ENCODE peak calls at places on chromosomes 2 and 18, in five cellular contexts. One of them, this sample, is unnamed.

GRCh38 chr2:220646424-220646823 is 925.7 kb downstream of the EPHA4 start:
- DNase-seq in activated CD8-positive, alpha-beta memory T cell treated with anti-CD3 and anti-CD28 coated beads, Interleukin-2, amount 50 U/mL, for 48 hours: no peak
- DNase-seq in T-helper 9 cell: no peak
- DNase-seq in GM12865: peak; percentile 36
- DNase-seq in NCI-H774: no peak
- DNase-seq in this sample: no peak

GRCh38 chr18:58862851-58863538 is 1.7 kb upstream of the ZNF532 start:
- DNase-seq in activated CD8-positive, alpha-beta memory T cell treated with anti-CD3 and anti-CD28 coated beads, Interleukin-2, amount 50 U/mL, for 48 hours: no peak
- DNase-seq in T-helper 9 cell: no peak
- DNase-seq in NCI-H774: peak; percentile 44
- DNase-seq in GM12865: no peak
- DNase-seq in this sample: no peak

GRCh38 chr2:227347117-227347516 is 22.1 kb downstream of the MFF start:
- DNase-seq in GM12865: no peak
- DNase-seq in T-helper 9 cell: no peak
- DNase-seq in NCI-H774: no peak
- DNase-seq in activated CD8-positive, alpha-beta memory T cell treated with anti-CD3 and anti-CD28 coated beads, Interleukin-2, amount 50 U/mL, for 48 hours: no peak
- DNase-seq in this sample: no peak

GRCh38 chr2:56749152-56749752 is 565.5 kb downstream of the CCDC85A start:
- DNase-seq in activated CD8-positive, alpha-beta memory T cell treated with anti-CD3 and anti-CD28 coated beads, Interleukin-2, amount 50 U/mL, for 48 hours: no peak
- DNase-seq in NCI-H774: peak; percentile 55
- DNase-seq in GM12865: peak; percentile 20
- DNase-seq in T-helper 9 cell: no peak
- DNase-seq in this sample: no peak

GRCh38 chr2:59926706-59927105 is 626.7 kb downstream of the BCL11A start:
- DNase-seq in activated CD8-positive, alpha-beta memory T cell treated with anti-CD3 and anti-CD28 coated beads, Interleukin-2, amount 50 U/mL, for 48 hours: no peak
- DNase-seq in T-helper 9 cell: no peak
- DNase-seq in GM12865: no peak
- DNase-seq in NCI-H774: no peak
- DNase-seq in this sample: no peak

GRCh38 chr18:35875566-35875965 is 96.9 kb upstream of the RMP24 start:
- DNase-seq in NCI-H774: no peak
- DNase-seq in activated CD8-positive, alpha-beta memory T cell treated with anti-CD3 and anti-CD28 coated beads, Interleukin-2, amount 50 U/mL, for 48 hours: no peak
- DNase-seq in T-helper 9 cell: no peak
- DNase-seq in GM12865: no peak
- DNase-seq in this sample: no peak

GRCh38 chr2:32436150-32436549 is 79.3 kb downstream of the BIRC6 start:
- DNase-seq in T-helper 9 cell: no peak
- DNase-seq in GM12865: no peak
- DNase-seq in NCI-H774: no peak
- DNase-seq in activated CD8-positive, alpha-beta memory T cell treated with anti-CD3 and anti-CD28 coated beads, Interleukin-2, amount 50 U/mL, for 48 hours: no peak
- DNase-seq in this sample: no peak

GRCh38 chr2:53353372-53354111 is 414.1 kb upstream of the CHAC2 start:
- DNase-seq in GM12865: no peak
- DNase-seq in T-helper 9 cell: no peak
- DNase-seq in activated CD8-positive, alpha-beta memory T cell treated with anti-CD3 and anti-CD28 coated beads, Interleukin-2, amount 50 U/mL, for 48 hours: no peak
- DNase-seq in NCI-H774: no peak
- DNase-seq in this sample: no peak

GRCh38 chr2:151669585-151670081 is 64.6 kb downstream of the NEB start:
- DNase-seq in GM12865: no peak
- DNase-seq in NCI-H774: no peak
- DNase-seq in activated CD8-positive, alpha-beta memory T cell treated with anti-CD3 and anti-CD28 coated beads, Interleukin-2, amount 50 U/mL, for 48 hours: no peak
- DNase-seq in T-helper 9 cell: no peak
- DNase-seq in this sample: no peak

GRCh38 chr2:33496150-33496549 is 19.7 kb downstream of the RASGRP3 start:
- DNase-seq in GM12865: no peak
- DNase-seq in T-helper 9 cell: no peak
- DNase-seq in activated CD8-positive, alpha-beta memory T cell treated with anti-CD3 and anti-CD28 coated beads, Interleukin-2, amount 50 U/mL, for 48 hours: no peak
- DNase-seq in NCI-H774: no peak
- DNase-seq in this sample: no peak

GRCh38 chr2:54063967-54064535 is 51.4 kb upstream of the ACYP2 start:
- DNase-seq in T-helper 9 cell: no peak
- DNase-seq in GM12865: no peak
- DNase-seq in NCI-H774: peak; percentile 8
- DNase-seq in activated CD8-positive, alpha-beta memory T cell treated with anti-CD3 and anti-CD28 coated beads, Interleukin-2, amount 50 U/mL, for 48 hours: no peak
- DNase-seq in this sample: no peak

This sample was measured in T-helper 22 cell.